ENCODE peak calls at places on chromosomes 16 and 17, in seven cellular contexts. W, N, B, G, Q, P and T are unnamed samples.
A peak's percentile ranks its signal among the peaks of the same experiment; 100 is the strongest.

GRCh38 chr16:81071816-81072215 is 5.2 kb downstream of the C16orf46 start:
- DNase-seq in N (no peak), B (no peak), G (no peak), Q (peak; percentile 35), P (no peak), W (peak; percentile 12), T (no peak)

GRCh38 chr17:7956208-7956965 is 24.4 kb downstream of the CNTROB start:
- DNase-seq in W (peak; percentile 24), P (no peak), B (no peak), G (no peak), N (no peak), Q (no peak), T (no peak)

GRCh38 chr16:49843758-49844157 is 12.2 kb downstream of the ZNF423 start:
- DNase-seq in B (no peak), Q (no peak), G (no peak), W (no peak), P (no peak), N (no peak), T (no peak)

GRCh38 chr17:29615048-29615385 is 7.7 kb downstream of the CORO6 start:
- DNase-seq in Q (no peak), W (peak; percentile 34), G (peak; percentile 38), P (peak; percentile 40), B (no peak), N (no peak), T (no peak)

GRCh38 chr17:41098476-41098875 is 534 bp upstream of the KRTAP4-8 start:
- DNase-seq in P (no peak), Q (no peak), N (no peak), W (peak; percentile 94), B (no peak), G (no peak), T (no peak)

GRCh38 chr17:28041844-28042656 is 427 bp upstream of the NLK start:
- DNase-seq in G (no peak), B (no peak), N (no peak), P (no peak), W (peak; percentile 34), Q (peak; percentile 21), T (no peak)

GRCh38 chr16:29663020-29663828 is at the start of gene SPN:
- DNase-seq in P (no peak), Q (no peak), W (no peak), N (no peak), B (no peak), G (no peak), T (no peak)

GRCh38 chr17:75250009-75250471 is 11.4 kb downstream of the GGA3 start:
- DNase-seq in Q (no peak), N (no peak), G (peak; percentile 62), P (peak; percentile 74), W (peak; percentile 26), B (no peak), T (no peak)

GRCh38 chr16:82002831-82003230 is 8.4 kb downstream of the SDR42E1 start:
- DNase-seq in G (no peak), P (no peak), W (no peak), N (no peak), Q (no peak), B (no peak), T (no peak)

GRCh38 chr16:23374721-23375120 is 72.6 kb downstream of the SCNN1B start:
- DNase-seq in P (no peak), Q (no peak), G (no peak), B (no peak), W (no peak), N (peak; percentile 72), T (peak; percentile 83)

GRCh38 chr17:55159251-55159650 is 105.5 kb upstream of the HLF start:
- DNase-seq in G (no peak), B (no peak), Q (no peak), W (peak; percentile 24), P (no peak), N (no peak), T (no peak)

GRCh38 chr17:5583426-5584382 is 605 bp downstream of the NLRP1 start:
- DNase-seq in W (peak; percentile 27), Q (no peak), G (no peak), N (no peak), B (no peak), P (no peak), T (no peak)

GRCh38 chr17:62616993-62617893 is 10.2 kb upstream of the MRC2 start:
- DNase-seq in N (no peak), Q (no peak), P (no peak), B (no peak), G (no peak), W (no peak), T (no peak)

GRCh38 chr17:7745748-7746470 is 28.4 kb downstream of the DNAH2 start:
- DNase-seq in G (no peak), Q (peak; percentile 89), N (no peak), B (peak; percentile 9), P (no peak), W (peak; percentile 95), T (no peak)

GRCh38 chr16:84190731-84191388 is at the start of gene ADAD2:
- DNase-seq in G (no peak), P (no peak), W (no peak), N (no peak), Q (no peak), B (no peak), T (peak; percentile 67)

GRCh38 chr16:8848939-8849391 is 19.8 kb downstream of the CARHSP1 start:
- DNase-seq in P (no peak), G (no peak), W (peak; percentile 90), Q (peak; percentile 74), N (no peak), B (no peak), T (no peak)

GRCh38 chr16:20862162-20862960 is 37.8 kb downstream of the DCUN1D3 start:
- DNase-seq in Q (no peak), G (no peak), N (no peak), B (no peak), P (no peak), W (no peak), T (no peak)

GRCh38 chr16:66420396-66420795 is 6.7 kb upstream of the BEAN1 start:
- DNase-seq in Q (no peak), N (no peak), B (no peak), W (no peak), P (no peak), G (no peak), T (no peak)

GRCh38 chr16:60675022-60675421 is 1361.2 kb downstream of the CDH8 start:
- DNase-seq in P (no peak), B (no peak), Q (no peak), G (no peak), W (no peak), N (no peak), T (no peak)

GRCh38 chr17:75643033-75644017 is 10.1 kb downstream of the SMIM5 start:
- DNase-seq in P (no peak), W (no peak), Q (no peak), B (no peak), G (no peak), N (no peak), T (peak; percentile 81)

GRCh38 chr17:45101546-45101882 is 30.8 kb downstream of the PLCD3 start:
- DNase-seq in B (no peak), G (no peak), N (no peak), Q (no peak), W (no peak), P (no peak), T (no peak)

GRCh38 chr17:57569860-57570259 is 175.2 kb downstream of the CCDC182 start:
- DNase-seq in W (no peak), B (no peak), G (no peak), P (no peak), Q (no peak), N (no peak), T (no peak)

GRCh38 chr17:72730091-72730490 is 362.4 kb downstream of the SLC39A11 start:
- DNase-seq in P (no peak), Q (no peak), W (no peak), G (no peak), N (no peak), B (no peak), T (no peak)

GRCh38 chr16:83116274-83116892 is 489.6 kb downstream of the CDH13 start:
- DNase-seq in G (no peak), W (peak; percentile 50), B (no peak), N (no peak), Q (no peak), P (no peak), T (no peak)

GRCh38 chr17:49616086-49616485 is 40.4 kb downstream of the NXPH3 start:
- DNase-seq in G (no peak), Q (no peak), P (no peak), B (no peak), W (no peak), N (no peak), T (peak; percentile 49)

GRCh38 chr17:52419256-52419655 is 260.7 kb upstream of the CA10 start:
- DNase-seq in B (no peak), N (peak; percentile 59), W (no peak), G (no peak), P (no peak), Q (no peak), T (peak; percentile 11)

GRCh38 chr17:28112199-28112995 is 69.9 kb downstream of the NLK start:
- DNase-seq in P (no peak), G (no peak), W (peak; percentile 78), Q (no peak), B (no peak), N (no peak), T (no peak)

GRCh38 chr17:82611140-82612058 is 36.8 kb downstream of the WDR45B start:
- DNase-seq in W (peak; percentile 15), Q (no peak), G (no peak), B (no peak), P (no peak), N (peak; percentile 75), T (no peak)

GRCh38 chr16:66714659-66715307 is 18.2 kb upstream of the CMTM4 start:
- DNase-seq in P (no peak), N (no peak), G (no peak), B (no peak), W (peak; percentile 44), Q (no peak), T (no peak)

GRCh38 chr16:9381399-9381798 is 290.0 kb downstream of the HAPSTR1 start:
- DNase-seq in Q (no peak), G (no peak), P (no peak), B (no peak), N (no peak), W (no peak), T (no peak)

GRCh38 chr17:42459983-42460300 is 1.3 kb downstream of the ATP6V0A1 start:
- DNase-seq in N (no peak), B (peak; percentile 21), W (peak; percentile 71), Q (peak; percentile 53), P (no peak), G (no peak), T (peak; percentile 44)

GRCh38 chr17:78343433-78344201 is 16.3 kb downstream of the SOCS3 start:
- DNase-seq in W (no peak), B (no peak), Q (no peak), P (peak; percentile 54), N (peak; percentile 43), G (peak; percentile 44), T (no peak)

GRCh38 chr16:86075839-86076440 is 177.0 kb downstream of the IRF8 start:
- DNase-seq in N (no peak), B (no peak), G (no peak), P (no peak), W (no peak), Q (no peak), T (no peak)

GRCh38 chr17:35022536-35023063 is 40.9 kb downstream of the RFFL start:
- DNase-seq in W (peak; percentile 86), Q (peak; percentile 79), N (peak; percentile 58), B (peak; percentile 26), P (peak; percentile 58), G (peak; percentile 39), T (no peak)

GRCh38 chr17:67027031-67027628 is 17.2 kb upstream of the CACNG1 start:
- DNase-seq in W (peak; percentile 25), N (no peak), G (no peak), Q (peak; percentile 45), B (no peak), P (no peak), T (no peak)